ENCODE peak calls at places on chromosomes 11 and 22, in seven cellular contexts. M is dermis microvascular lymphatic vessel endothelial cell; H is activated CD4-positive, alpha-beta T cell treated with anti-CD3 and anti-CD28 coated beads for 48 hours; C is HFFc6; A is pons; I is AG08395; G is neural progenitor cell. U is an unnamed sample.

GRCh38 chr22:48796295-48797015 is 1031.2 kb downstream of the BRD1 start:
- DNase-seq in H (no peak), C (no peak), I (no peak), G (peak; percentile 29), A (no peak), M (no peak), U (no peak)

GRCh38 chr11:117771197-117771596 is 25.8 kb downstream of the DSCAML1 start:
- DNase-seq in G (no peak), A (peak; percentile 99), C (no peak), I (no peak), M (no peak), H (no peak), U (no peak)

GRCh38 chr11:32113200-32113599 is 22.3 kb downstream of the RCN1 start:
- DNase-seq in H (no peak), M (no peak), C (no peak), I (no peak), G (no peak), A (no peak), U (no peak)

GRCh38 chr11:26953770-26954392 is 40.0 kb upstream of the FIBIN start:
- DNase-seq in H (no peak), G (no peak), M (no peak), C (no peak), A (no peak), I (peak; percentile 31), U (no peak)

GRCh38 chr11:47269002-47269828 is 718 bp upstream of the MADD start:
- DNase-seq in H (peak; percentile 89), I (peak; percentile 94), M (peak; percentile 76), A (peak; percentile 84), G (peak; percentile 96), C (peak; percentile 88), U (peak; percentile 93)

GRCh38 chr22:44595841-44596341 is 97.9 kb upstream of the RTL6 start:
- DNase-seq in I (no peak), G (no peak), M (peak; percentile 3), C (no peak), H (no peak), A (no peak), U (peak; percentile 95)

GRCh38 chr11:77184136-77184860 is 56.3 kb downstream of the MYO7A start:
- DNase-seq in H (no peak), G (no peak), I (no peak), M (no peak), A (no peak), C (no peak), U (no peak)

GRCh38 chr22:38126928-38127668 is 16.6 kb upstream of the BAIAP2L2 start:
- DNase-seq in I (no peak), H (no peak), A (no peak), G (peak; percentile 43), M (no peak), C (no peak), U (peak; percentile 85)

GRCh38 chr11:69352715-69353325 is 58.9 kb downstream of the MYEOV start:
- DNase-seq in C (peak; percentile 94), A (no peak), M (peak; percentile 27), G (no peak), H (peak; percentile 74), I (peak; percentile 78), U (no peak)

GRCh38 chr11:112977620-112978212 is 16.5 kb downstream of the NCAM1 start:
- DNase-seq in M (no peak), G (peak; percentile 44), H (no peak), I (peak; percentile 61), C (no peak), A (peak; percentile 99), U (no peak)

GRCh38 chr11:12789574-12789973 is 115.4 kb downstream of the TEAD1 start:
- DNase-seq in H (no peak), A (no peak), C (no peak), M (no peak), I (no peak), G (no peak), U (peak; percentile 67)

GRCh38 chr22:27185099-27185709 is 527.8 kb downstream of the MIAT start:
- DNase-seq in C (no peak), M (no peak), A (no peak), G (no peak), I (no peak), H (no peak), U (no peak)

U was measured in WERI-Rb-1.